ENCODE peak calls at places on chromosomes 2 and 18, in five cellular contexts. M is GM12864, N is neuronal stem cell, F is skeletal muscle cell, L is BE2C. S is an unnamed sample.

GRCh38 chr2:230694241-230694640 is 18.4 kb upstream of the CAB39 start:
- DNase-seq in N (no peak), M (no peak), F (no peak), L (no peak), S (no peak)

GRCh38 chr2:196598846-196599245 is 40.7 kb upstream of the CCDC150 start:
- DNase-seq in F (no peak), N (no peak), L (no peak), M (no peak), S (no peak)

GRCh38 chr2:172113617-172114016 is 10.9 kb upstream of the DLX2 start:
- DNase-seq in N (peak; percentile 5), M (no peak), L (no peak), F (no peak), S (no peak)

GRCh38 chr2:113822087-113822805 is 65.8 kb upstream of the SLC35F5 start:
- DNase-seq in M (no peak), F (no peak), L (no peak), N (no peak), S (no peak)

GRCh38 chr2:42854207-42854818 is 61.9 kb upstream of the HAAO start:
- DNase-seq in N (no peak), F (no peak), L (no peak), M (no peak), S (no peak)

GRCh38 chr18:29174891-29175290 is 998.0 kb upstream of the CDH2 start:
- DNase-seq in L (no peak), M (no peak), F (no peak), N (no peak), S (no peak)

GRCh38 chr2:221896505-221897151 is 324.5 kb upstream of the EPHA4 start:
- DNase-seq in F (peak; percentile 71), M (no peak), L (no peak), N (no peak), S (no peak)

GRCh38 chr2:235170536-235171510 is 219.0 kb downstream of the SH3BP4 start:
- DNase-seq in F (peak; percentile 52), M (no peak), N (peak; percentile 12), L (peak; percentile 61), S (no peak)

GRCh38 chr18:6920099-6920955 is 190.8 kb downstream of the ARHGAP28 start:
- DNase-seq in M (peak; percentile 10), L (peak; percentile 29), N (peak; percentile 58), F (peak; percentile 21), S (no peak)

GRCh38 chr2:151071382-151071781 is 190.3 kb downstream of the RBM43 start:
- DNase-seq in N (no peak), L (peak; percentile 27), M (no peak), F (peak; percentile 26), S (no peak)

GRCh38 chr18:70382032-70382431 is 93.2 kb downstream of the SOCS6 start:
- DNase-seq in L (no peak), M (no peak), F (no peak), N (no peak), S (no peak)

GRCh38 chr2:143429932-143430331 is 300.7 kb downstream of the ARHGAP15 start:
- DNase-seq in M (no peak), L (no peak), N (no peak), F (peak; percentile 51), S (no peak)

GRCh38 chr2:27663160-27663462 is 303 bp downstream of the SUPT7L start:
- DNase-seq in N (no peak), L (no peak), M (no peak), F (no peak), S (no peak)

DNA sequence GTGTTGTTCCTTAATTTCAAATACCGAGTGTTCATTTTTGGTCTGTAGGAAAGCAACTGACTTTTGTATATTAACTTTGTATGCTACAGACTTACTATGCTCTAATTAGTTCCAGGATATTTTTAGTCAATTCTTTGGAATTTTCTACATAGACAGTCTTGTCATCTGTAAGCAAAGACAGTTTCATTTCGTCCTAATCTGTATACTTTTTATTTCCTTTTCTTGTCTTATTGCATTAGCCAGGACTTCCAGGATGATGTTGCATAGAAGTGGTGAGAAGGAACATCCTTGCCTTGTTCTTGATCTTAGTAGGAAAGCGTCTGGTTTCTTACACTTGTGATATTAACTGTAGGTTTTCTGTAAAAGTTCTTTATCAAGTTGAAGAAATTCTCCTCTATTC is 56.5 kb downstream of the EPC2 start:
- DNase-seq in L (no peak), N (no peak), M (no peak), F (no peak), S (no peak)
- H3K4me3 ChIP-seq in L (no peak overlapping the region), N (no peak overlapping the region), M (no peak overlapping the region), F (no peak overlapping the region), S (no peak overlapping the region)

DNA sequence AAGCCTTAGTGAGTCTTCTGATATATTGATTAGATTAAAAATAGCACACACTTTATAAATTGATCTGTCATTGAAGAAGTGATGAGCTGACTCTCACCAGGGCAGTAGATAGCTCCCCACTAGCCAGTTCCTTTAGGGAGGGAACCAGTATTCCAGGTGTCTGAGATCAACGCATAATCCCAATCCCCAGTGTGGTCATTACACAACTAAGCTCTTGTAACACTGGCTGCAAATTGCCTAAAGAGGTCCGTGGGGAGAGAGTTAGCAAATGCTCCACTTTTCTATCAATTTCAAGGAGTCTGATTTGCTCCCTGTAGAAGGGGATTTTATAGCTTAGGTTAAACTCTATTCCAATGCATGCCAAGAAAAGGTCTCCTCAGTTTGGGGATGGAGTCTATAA is 7.7 kb downstream of the SLC14A1 start:
- DNase-seq in N (no peak), L (no peak), M (no peak), F (peak; percentile 41), S (no peak)
- H3K4me3 ChIP-seq in N (no peak overlapping the region), L (no peak overlapping the region), M (no peak overlapping the region), F (no peak overlapping the region), S (no peak overlapping the region)

GRCh38 chr2:109128048-109128465 is 948 bp upstream of the SH3RF3 start:
- DNase-seq in F (peak; percentile 55), L (peak; percentile 70), N (peak; percentile 81), M (no peak), S (peak; percentile 58)
- H3K4me3 ChIP-seq in F (peak overlapping the region; percentile 81), L (peak overlapping the region; percentile 46), N (peak overlapping the region; percentile 52), M (peak overlapping the region; percentile 19), S (peak overlapping the region; percentile 34)

GRCh38 chr18:2848879-2849254 is 2.1 kb downstream of the EMILIN2 start:
- DNase-seq in L (no peak), F (no peak), M (no peak), N (no peak), S (no peak)
- H3K4me3 ChIP-seq in L (no peak overlapping the region), F (no peak overlapping the region), M (no peak overlapping the region), N (no peak overlapping the region), S (no peak overlapping the region)

GRCh38 chr18:13217971-13218375 is 587 bp upstream of the LDLRAD4 start:
- DNase-seq in N (no peak), L (peak; percentile 23), M (no peak), F (no peak), S (no peak)
- H3K4me3 ChIP-seq in N (peak overlapping the region; percentile 40), L (peak overlapping the region; percentile 56), M (no peak overlapping the region), F (peak overlapping the region; percentile 46), S (peak overlapping the region; percentile 44)

DNA sequence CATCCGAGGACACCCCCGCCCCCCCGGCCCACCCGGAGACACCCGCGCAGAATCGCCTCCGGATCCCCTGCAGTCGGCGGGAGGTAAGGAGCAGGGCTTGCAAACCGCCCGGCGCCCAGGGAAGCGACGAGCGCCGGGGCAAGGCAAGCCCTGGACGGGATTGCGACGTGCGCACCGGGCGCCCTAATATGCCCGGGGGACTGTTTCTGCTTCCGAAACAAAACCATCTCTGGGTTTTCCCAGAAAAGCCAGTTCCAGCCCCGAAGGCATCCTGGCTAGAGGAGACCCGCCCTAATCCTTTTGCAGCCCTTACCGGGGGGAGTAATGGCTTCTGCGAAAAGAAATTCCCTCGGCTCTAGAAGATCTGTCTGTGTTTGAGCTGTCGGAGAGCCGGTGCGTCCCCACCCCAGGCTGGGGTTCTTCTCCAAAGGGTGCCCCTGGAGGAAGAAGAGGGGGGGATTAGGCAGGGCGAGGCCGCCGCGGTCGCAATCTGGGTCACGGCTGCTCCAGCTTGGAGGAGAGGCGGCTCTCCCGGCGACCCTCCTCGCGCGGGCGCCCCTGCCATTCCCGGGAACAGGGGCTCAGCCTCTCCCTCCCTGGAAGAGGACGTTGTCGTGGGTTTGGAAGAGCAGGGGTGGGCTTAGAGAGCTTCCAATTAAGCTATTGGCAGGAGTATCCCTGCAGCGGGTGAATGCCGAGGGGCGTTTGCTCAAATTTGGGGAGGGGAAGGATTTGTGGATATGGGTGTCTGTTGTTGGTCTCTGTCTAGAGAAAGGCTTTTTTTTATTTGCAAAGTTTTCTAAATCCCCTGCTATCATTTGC is 522 bp downstream of the MYCN start:
- DNase-seq in N (peak; percentile 51), L (peak; percentile 100), F (no peak), M (no peak), S (peak; percentile 11)
- H3K4me3 ChIP-seq in N (peak overlapping the region; percentile 92), L (peak overlapping the region; percentile 0), F (peak overlapping the region; percentile 38), M (no peak overlapping the region), S (no peak overlapping the region)

GRCh38 chr18:8603663-8604520 is 5.3 kb upstream of the RAB12 start:
- DNase-seq in M (no peak), F (no peak), L (no peak), N (no peak), S (peak; percentile 21)
- H3K4me3 ChIP-seq in M (peak overlapping the region; percentile 64), F (peak overlapping the region; percentile 3), L (no peak overlapping the region), N (no peak overlapping the region), S (peak overlapping the region; percentile 64)

DNA sequence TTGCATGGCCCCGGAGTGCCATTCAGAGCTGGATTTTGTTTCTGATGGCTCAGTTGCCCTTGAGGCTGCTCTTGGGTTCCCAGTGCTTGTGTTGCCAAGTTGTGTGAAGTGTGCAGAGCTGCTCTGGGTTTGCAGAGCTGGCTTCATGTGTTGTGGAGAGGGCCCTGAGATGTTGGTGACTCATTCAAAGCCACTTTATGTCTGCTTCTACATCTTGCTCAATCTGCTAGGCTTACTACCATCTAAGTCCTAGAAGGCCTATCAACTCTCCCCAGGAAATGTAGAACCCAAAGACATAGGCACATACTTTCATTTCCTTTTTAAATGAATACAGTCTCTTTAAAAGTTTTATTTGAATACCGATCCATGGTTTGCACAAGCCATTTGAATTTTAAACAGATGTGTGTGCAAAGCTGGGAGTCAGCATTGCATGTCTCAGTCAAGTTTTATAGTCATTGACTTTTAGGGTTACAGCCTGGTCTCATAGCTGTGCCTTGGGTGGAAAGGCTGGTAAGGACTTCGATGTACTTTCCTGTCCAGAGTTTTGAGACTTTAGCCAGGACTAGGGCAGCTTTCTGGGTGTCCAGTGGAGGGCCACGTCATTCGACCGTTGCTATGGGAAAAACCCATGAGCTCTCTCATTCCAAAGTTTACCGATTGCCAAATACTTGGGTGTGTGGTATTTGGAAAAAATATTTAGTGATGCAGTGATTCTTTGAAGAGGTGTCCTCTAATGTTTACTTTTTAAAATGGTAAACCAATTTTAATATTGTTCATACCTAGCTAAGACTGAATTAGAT is 105.0 kb downstream of the LTBP1 start:
- DNase-seq in L (no peak), M (no peak), N (no peak), F (peak; percentile 72), S (no peak)
- H3K4me3 ChIP-seq in L (no peak overlapping the region), M (no peak overlapping the region), N (no peak overlapping the region), F (no peak overlapping the region), S (no peak overlapping the region)

DNA sequence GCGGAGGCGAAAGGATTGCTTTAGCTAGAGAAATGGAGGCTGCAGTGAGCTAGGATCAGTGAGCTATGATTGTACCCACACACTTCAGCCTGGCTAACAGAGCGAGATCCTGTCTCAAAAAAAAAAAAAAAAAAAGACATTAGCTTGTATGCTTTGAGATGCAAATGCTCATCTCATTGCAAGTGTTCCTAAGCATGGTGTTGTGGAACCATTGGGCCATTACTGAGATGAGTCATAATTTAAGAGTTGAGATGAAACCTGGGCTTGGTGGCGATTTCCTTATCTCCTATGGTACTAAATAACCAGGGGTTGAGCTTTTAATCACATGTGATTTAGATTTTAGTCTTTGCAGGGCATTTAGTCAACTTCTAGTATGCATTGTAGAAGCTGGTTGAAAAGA is 2.2 kb downstream of the PLEKHA3 start:
- DNase-seq in L (no peak), F (no peak), N (no peak), M (peak; percentile 66), S (peak; percentile 45)
- H3K4me3 ChIP-seq in L (no peak overlapping the region), F (no peak overlapping the region), N (peak overlapping the region; percentile 68), M (peak overlapping the region; percentile 33), S (peak overlapping the region; percentile 43)

S was measured in GM06990.